ENCODE peak calls at places on chromosome 4, in seven cellular contexts. H, S, R, Y, I, J and C are unnamed samples.

GRCh38 chr4:7460591-7460990 is 25.9 kb upstream of the PSAPL1 start:
- DNase-seq in H (no peak), S (no peak), R (no peak), Y (peak), I (peak), J (no peak), C (no peak)

GRCh38 chr4:3412257-3413020 is 29.3 kb upstream of the HGFAC start:
- DNase-seq in H (peak), S (no peak), R (no peak), Y (no peak), I (peak), J (no peak), C (no peak)

GRCh38 chr4:180798016-180798574 is 1445.1 kb upstream of the TENM3 start:
- DNase-seq in H (peak), S (no peak), R (no peak), Y (no peak), I (no peak), J (no peak), C (no peak)

GRCh38 chr4:4985844-4986243 is 33.4 kb downstream of the CYTL1 start:
- DNase-seq in H (peak), S (no peak), R (no peak), Y (no peak), I (no peak), J (no peak), C (no peak)

GRCh38 chr4:125985856-125986255 is 671.1 kb downstream of the FAT4 start:
- DNase-seq in H (peak), S (no peak), R (no peak), Y (no peak), I (no peak), J (peak), C (no peak)

GRCh38 chr4:156779046-156779445 is 192.6 kb downstream of the PDGFC start:
- DNase-seq in H (no peak), S (no peak), R (no peak), Y (no peak), I (no peak), J (no peak), C (no peak)

GRCh38 chr4:32475710-32476109 is 1755.5 kb downstream of the PCDH7 start:
- DNase-seq in H (no peak), S (no peak), R (no peak), Y (no peak), I (no peak), J (no peak), C (no peak)

GRCh38 chr4:153809307-153809706 is 20.4 kb upstream of the SFRP2 start:
- DNase-seq in H (no peak), S (no peak), R (no peak), Y (no peak), I (no peak), J (no peak), C (no peak)

GRCh38 chr4:11912886-11913285 is 484.2 kb upstream of the HS3ST1 start:
- DNase-seq in H (no peak), S (no peak), R (no peak), Y (no peak), I (no peak), J (peak), C (no peak)